ENCODE peak calls at places on chromosomes 4 and X, in seven cellular contexts. E is AG09309, A is colonic mucosa, T is epithelial cell of esophagus, C is cardiac fibroblast, F is heart left ventricle, P is astrocyte of the spinal cord. B is an unnamed sample.

GRCh38 chr4:139889194-139889762 is 223.7 kb downstream of the MGST2 start:
- DNase-seq in A (no peak), F (no peak), E (no peak), P (no peak), T (peak), C (no peak), B (peak)

GRCh38 chr4:185020293-185020808 is 2.1 kb downstream of the HELT start:
- DNase-seq in A (no peak), C (no peak), F (no peak), T (peak), P (peak), E (no peak), B (no peak)

GRCh38 chrX:46444011-46444410 is 101.2 kb downstream of the ZNF674 start:
- DNase-seq in E (peak), A (no peak), P (peak), F (no peak), C (peak), T (peak), B (peak)

GRCh38 chrX:77493677-77494553 is 46.7 kb downstream of the FGF16 start:
- DNase-seq in F (no peak), A (no peak), T (peak), P (peak), E (peak), C (peak), B (no peak)

GRCh38 chr4:111512081-111512774 is 633.0 kb upstream of the FAM241A start:
- DNase-seq in T (peak), E (peak), A (no peak), F (no peak), P (peak), C (peak), B (peak)

GRCh38 chr4:76518241-76518640 is 83.2 kb downstream of the SHROOM3 start:
- DNase-seq in C (no peak), P (peak), T (no peak), E (no peak), F (no peak), A (no peak), B (no peak)

GRCh38 chr4:7539659-7540058 is 104.9 kb upstream of the PSAPL1 start:
- DNase-seq in C (no peak), E (no peak), P (no peak), A (no peak), F (no peak), T (no peak), B (no peak)

GRCh38 chr4:149345424-149345823 is 470.2 kb downstream of the IQCM start:
- DNase-seq in F (no peak), P (no peak), T (peak), A (no peak), E (no peak), C (no peak), B (no peak)

GRCh38 chrX:53440631-53441517 is 6.7 kb upstream of the HSD17B10 start:
- DNase-seq in C (peak), P (peak), F (peak), A (peak), E (no peak), T (peak), B (no peak)

GRCh38 chr4:24010573-24010972 is 120.7 kb upstream of the PPARGC1A start:
- DNase-seq in E (no peak), A (no peak), C (no peak), P (no peak), T (no peak), F (no peak), B (no peak)

GRCh38 chr4:108586778-108587177 is 33.6 kb upstream of the RPL34 start:
- DNase-seq in E (no peak), T (no peak), P (no peak), C (no peak), A (no peak), F (no peak), B (no peak)

GRCh38 chrX:49884290-49884862 is 5.1 kb downstream of the USP27X start:
- DNase-seq in E (no peak), C (peak), A (peak), P (peak), T (peak), F (peak), B (no peak)
- TF ChIP-seq CTCF in E (peak), C (peak), A (peak), P (peak), T (peak), F (peak), B (peak)

DNA sequence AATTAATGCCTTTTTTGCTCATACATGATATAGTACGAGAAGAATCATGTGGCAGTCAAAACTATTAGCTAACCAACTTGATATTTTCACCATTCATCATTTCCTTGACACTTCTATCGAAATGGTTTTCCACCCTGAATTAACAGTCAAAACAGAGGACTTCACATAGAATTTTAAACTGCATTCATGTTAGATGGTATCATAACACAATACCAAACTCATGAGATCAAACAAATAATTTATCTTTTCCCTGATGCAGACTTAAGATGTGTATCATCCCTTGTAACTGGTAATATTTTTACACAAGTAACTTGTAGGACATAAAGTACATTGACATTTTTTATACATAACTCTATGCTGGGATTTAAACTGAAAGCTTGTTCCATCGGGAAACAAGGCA is 18.2 kb upstream of the ANTXR2 start:
- DNase-seq in P (no peak), C (no peak), E (no peak), F (no peak), A (no peak), T (no peak), B (no peak)
- H3K4me3 ChIP-seq in P (no peak), C (no peak), E (no peak), F (no peak), A (no peak), T (no peak), B (no peak)

GRCh38 chrX:130738638-130739195 is 164.3 kb downstream of the ENOX2 start:
- DNase-seq in E (no peak), P (no peak), T (no peak), A (no peak), C (no peak), F (no peak), B (no peak)

GRCh38 chrX:130746077-130746476 is 156.9 kb downstream of the ENOX2 start:
- DNase-seq in A (no peak), T (no peak), F (no peak), E (no peak), C (no peak), P (no peak), B (no peak)

GRCh38 chrX:130741584-130741983 is 161.4 kb downstream of the ENOX2 start:
- DNase-seq in E (no peak), F (no peak), A (no peak), P (no peak), C (no peak), T (no peak), B (no peak)

GRCh38 chrX:130746709-130747347 is 156.2 kb downstream of the ENOX2 start:
- DNase-seq in F (no peak), E (no peak), P (no peak), T (no peak), A (no peak), C (peak), B (no peak)

GRCh38 chrX:130741151-130741550 is 161.9 kb downstream of the ENOX2 start:
- DNase-seq in E (no peak), A (no peak), T (no peak), P (no peak), F (no peak), C (no peak), B (no peak)
- TF ChIP-seq CTCF in E (no peak), A (no peak), T (no peak), P (no peak), F (no peak), C (no peak), B (no peak)

GRCh38 chrX:135425026-135425425 is 3.3 kb downstream of the SMIM10L2A start:
- DNase-seq in A (no peak), E (no peak), P (no peak), C (no peak), T (no peak), F (no peak), B (no peak)

GRCh38 chrX:135420831-135421230 is 913 bp upstream of the SMIM10L2A start:
- DNase-seq in E (no peak), F (no peak), C (no peak), T (no peak), P (no peak), A (no peak), B (no peak)

GRCh38 chrX:135424469-135424868 is 2.7 kb downstream of the SMIM10L2A start:
- DNase-seq in F (no peak), C (no peak), E (no peak), A (no peak), P (no peak), T (no peak), B (no peak)

GRCh38 chrX:135421537-135421931 is 210 bp upstream of the SMIM10L2A start:
- DNase-seq in C (peak), F (peak), A (peak), P (peak), E (no peak), T (peak), B (no peak)

GRCh38 chrX:135421932-135422809 is at the start of gene SMIM10L2A:
- DNase-seq in E (no peak), A (no peak), T (no peak), F (no peak), C (no peak), P (no peak), B (no peak)
- H3K4me3 ChIP-seq in E (peak), A (peak), T (peak), F (peak), C (peak), P (peak), B (peak)

GRCh38 chrX:83004012-83004411 is 504.1 kb upstream of the POU3F4 start:
- DNase-seq in A (no peak), C (no peak), F (no peak), E (no peak), T (no peak), P (no peak), B (no peak)

GRCh38 chrX:83008415-83008814 is 499.7 kb upstream of the POU3F4 start:
- DNase-seq in P (no peak), T (peak), F (no peak), E (no peak), A (no peak), C (no peak), B (no peak)
- TF ChIP-seq CTCF in P (peak), T (peak), F (peak), E (peak), A (peak), C (peak), B (peak)

DNA sequence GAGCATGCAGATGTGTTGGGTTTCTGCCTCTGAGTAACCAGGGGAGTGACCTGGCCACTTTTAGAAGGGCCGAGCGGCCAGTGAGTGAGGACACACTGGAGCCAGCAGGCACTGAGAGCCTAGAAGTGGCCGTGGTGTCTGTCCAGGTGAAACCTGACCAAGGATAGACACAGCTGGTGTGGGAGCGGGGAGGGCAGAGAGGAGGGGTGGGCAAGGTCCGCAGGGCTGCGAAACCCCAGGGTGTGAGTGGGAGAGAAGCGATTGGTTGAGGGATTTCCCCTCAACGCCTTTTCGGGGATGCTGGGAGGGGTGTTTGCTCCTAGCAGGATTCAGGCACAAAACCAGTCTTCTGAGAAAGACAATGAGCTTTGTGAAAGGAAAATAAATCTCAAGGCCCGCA is 33.2 kb upstream of the ARSD start:
- DNase-seq in F (no peak), T (no peak), P (no peak), E (no peak), A (peak), C (no peak), B (no peak)
- H3K4me3 ChIP-seq in F (no peak), T (no peak), P (no peak), E (no peak), A (no peak), C (no peak), B (peak)

GRCh38 chr4:16750216-16750615 is 148.2 kb downstream of the LDB2 start:
- DNase-seq in F (no peak), P (no peak), E (no peak), A (no peak), C (no peak), T (no peak), B (no peak)

GRCh38 chr4:16757080-16757521 is 141.3 kb downstream of the LDB2 start:
- DNase-seq in E (no peak), P (no peak), T (no peak), C (peak), F (no peak), A (no peak), B (no peak)

GRCh38 chr4:16750882-16751642 is 147.4 kb downstream of the LDB2 start:
- DNase-seq in A (no peak), T (no peak), C (peak), E (no peak), F (no peak), P (no peak), B (no peak)

GRCh38 chr4:16754104-16754503 is 144.3 kb downstream of the LDB2 start:
- DNase-seq in T (no peak), C (no peak), A (no peak), E (no peak), P (no peak), F (no peak), B (no peak)

GRCh38 chr4:16752150-16752549 is 146.3 kb downstream of the LDB2 start:
- DNase-seq in T (peak), A (no peak), C (peak), E (no peak), P (peak), F (no peak), B (no peak)
- TF ChIP-seq CTCF in T (no peak), A (no peak), C (peak), E (peak), P (peak), F (peak), B (peak)

GRCh38 chrX:57137481-57137880 is 284 bp upstream of the SPIN2A start:
- DNase-seq in P (peak), A (no peak), C (peak), E (no peak), F (no peak), T (no peak), B (no peak)
- H3K4me3 ChIP-seq in P (peak), A (no peak), C (peak), E (peak), F (no peak), T (no peak), B (peak)

GRCh38 chr4:183106839-183107238 is 7.8 kb downstream of the WWC2 start:
- DNase-seq in F (no peak), P (no peak), E (no peak), A (no peak), C (no peak), T (no peak), B (no peak)
- TF ChIP-seq CTCF in F (no peak), P (no peak), E (no peak), A (no peak), C (peak), T (no peak), B (peak)

B was measured in epithelial cell of proximal tubule.